ENCODE peak calls at places on chromosomes 11 and 22, in ten cellular contexts. E, F, Y, O, A, S, J, P, X and R are unnamed samples.

GRCh38 chr11:48093795-48094642 is 113.7 kb downstream of the PTPRJ start:
- DNase-seq in E (no peak), F (peak), Y (no peak), O (peak), A (peak), S (no peak), J (no peak), P (no peak), X (no peak), R (no peak)

GRCh38 chr11:66150140-66150539 is 80.1 kb downstream of the PACS1 start:
- DNase-seq in E (no peak), F (no peak), Y (no peak), O (no peak), A (no peak), S (no peak), J (no peak), P (no peak), X (no peak), R (no peak)

GRCh38 chr11:125088123-125088522 is 23.3 kb downstream of the TMEM218 start:
- DNase-seq in E (no peak), F (no peak), Y (no peak), O (no peak), A (no peak), S (no peak), J (no peak), P (no peak), X (no peak), R (no peak)

GRCh38 chr11:12156301-12157140 is 46.1 kb downstream of the MICAL2 start:
- DNase-seq in E (peak), F (no peak), Y (no peak), O (no peak), A (no peak), S (no peak), J (no peak), P (no peak), X (no peak), R (no peak)

GRCh38 chr11:100105605-100106358 is 581.3 kb upstream of the ARHGAP42 start:
- DNase-seq in E (no peak), F (no peak), Y (no peak), O (no peak), A (peak), S (no peak), J (no peak), P (no peak), X (peak), R (no peak)

GRCh38 chr11:88292156-88292844 is 45.2 kb downstream of the CTSC start:
- DNase-seq in E (peak), F (no peak), Y (no peak), O (peak), A (peak), S (no peak), J (peak), P (no peak), X (no peak), R (peak)

GRCh38 chr22:41939981-41940852 is 6.7 kb downstream of the CENPM start:
- DNase-seq in E (no peak), F (no peak), Y (peak), O (no peak), A (no peak), S (no peak), J (no peak), P (no peak), X (no peak), R (no peak)

GRCh38 chr11:103281301-103281700 is 172.1 kb downstream of the DYNC2H1 start:
- DNase-seq in E (no peak), F (no peak), Y (no peak), O (no peak), A (no peak), S (no peak), J (peak), P (no peak), X (no peak), R (no peak)

GRCh38 chr11:103877221-103877620 is 159.2 kb upstream of the DDI1 start:
- DNase-seq in E (no peak), F (no peak), Y (no peak), O (no peak), A (no peak), S (no peak), J (peak), P (no peak), X (no peak), R (no peak)

GRCh38 chr22:45237065-45237990 is 3.4 kb downstream of the KIAA0930 start:
- DNase-seq in E (no peak), F (no peak), Y (no peak), O (no peak), A (peak), S (no peak), J (no peak), P (no peak), X (no peak), R (no peak)

GRCh38 chr22:20434264-20434751 is 3.3 kb downstream of the SCARF2 start:
- DNase-seq in E (peak), F (no peak), Y (no peak), O (no peak), A (no peak), S (no peak), J (no peak), P (no peak), X (no peak), R (no peak)

GRCh38 chr22:30861688-30862552 is 106.7 kb downstream of the MORC2 start:
- DNase-seq in E (no peak), F (no peak), Y (no peak), O (no peak), A (no peak), S (no peak), J (no peak), P (no peak), X (no peak), R (no peak)

GRCh38 chr22:40183029-40183581 is 5.4 kb downstream of the TNRC6B start:
- DNase-seq in E (no peak), F (peak), Y (no peak), O (peak), A (no peak), S (peak), J (peak), P (peak), X (no peak), R (no peak)

GRCh38 chr11:66489636-66490035 is 9.4 kb downstream of the DPP3 start:
- DNase-seq in E (no peak), F (no peak), Y (no peak), O (no peak), A (peak), S (no peak), J (no peak), P (no peak), X (no peak), R (no peak)

GRCh38 chr11:126444072-126444471 is 88.6 kb downstream of the ST3GAL4 start:
- DNase-seq in E (no peak), F (no peak), Y (no peak), O (no peak), A (no peak), S (no peak), J (peak), P (no peak), X (no peak), R (no peak)

GRCh38 chr11:104327864-104328513 is 164.0 kb upstream of the PDGFD start:
- DNase-seq in E (no peak), F (no peak), Y (no peak), O (no peak), A (no peak), S (no peak), J (peak), P (no peak), X (no peak), R (no peak)

GRCh38 chr22:45959719-45960476 is 17.1 kb downstream of the WNT7B start:
- DNase-seq in E (no peak), F (no peak), Y (no peak), O (no peak), A (no peak), S (no peak), J (no peak), P (no peak), X (no peak), R (no peak)

GRCh38 chr22:29315286-29316195 is at the start of gene RASL10A:
- DNase-seq in E (no peak), F (no peak), Y (no peak), O (no peak), A (peak), S (peak), J (no peak), P (no peak), X (no peak), R (no peak)

GRCh38 chr11:68977781-68978625 is 2.8 kb downstream of the MRGPRD start:
- DNase-seq in E (no peak), F (no peak), Y (no peak), O (no peak), A (no peak), S (no peak), J (no peak), P (no peak), X (no peak), R (no peak)

GRCh38 chr11:15943418-15944197 is 412.7 kb downstream of the SOX6 start:
- DNase-seq in E (no peak), F (no peak), Y (no peak), O (no peak), A (no peak), S (no peak), J (no peak), P (no peak), X (no peak), R (no peak)

GRCh38 chr11:134573857-134574256 is 161.8 kb upstream of the B3GAT1 start:
- DNase-seq in E (no peak), F (no peak), Y (no peak), O (no peak), A (no peak), S (no peak), J (no peak), P (no peak), X (no peak), R (no peak)

GRCh38 chr22:19448076-19448607 is 631 bp upstream of the C22orf39 start:
- DNase-seq in E (no peak), F (no peak), Y (peak), O (peak), A (peak), S (peak), J (peak), P (no peak), X (peak), R (peak)